ENCODE peak calls at places on chromosomes 13 and 19, in seven cellular contexts. V, E, Z, B, L, Y and U are unnamed samples.

GRCh38 chr13:31923134-31923763 is 108.3 kb upstream of the FRY start:
- DNase-seq in V (no peak), E (no peak), Z (no peak), B (no peak), L (no peak), Y (no peak), U (no peak)

GRCh38 chr19:44809856-44810554 is 1.1 kb downstream of the BCAM start:
- DNase-seq in V (no peak), E (no peak), Z (no peak), B (no peak), L (no peak), Y (no peak), U (no peak)

GRCh38 chr19:22530042-22530441 is 104.1 kb upstream of the ZNF492 start:
- DNase-seq in V (no peak), E (no peak), Z (no peak), B (no peak), L (no peak), Y (no peak), U (no peak)

GRCh38 chr13:43905435-43906031 is 25.8 kb downstream of the LACC1 start:
- DNase-seq in V (no peak), E (no peak), Z (peak), B (no peak), L (no peak), Y (no peak), U (no peak)

GRCh38 chr19:6226444-6227155 is 53.2 kb downstream of the MLLT1 start:
- DNase-seq in V (no peak), E (peak), Z (no peak), B (no peak), L (no peak), Y (no peak), U (no peak)

GRCh38 chr13:60765700-60766411 is 368.8 kb downstream of the TDRD3 start:
- DNase-seq in V (no peak), E (no peak), Z (peak), B (no peak), L (no peak), Y (no peak), U (peak)

GRCh38 chr19:50174100-50174793 is 11.2 kb upstream of the IZUMO2 start:
- DNase-seq in V (no peak), E (no peak), Z (no peak), B (no peak), L (no peak), Y (no peak), U (no peak)

GRCh38 chr13:66207610-66208009 is 1022.5 kb downstream of the PCDH9 start:
- DNase-seq in V (no peak), E (no peak), Z (no peak), B (no peak), L (no peak), Y (no peak), U (no peak)

GRCh38 chr19:49496574-49497008 is 357 bp downstream of the RPS11 start:
- DNase-seq in V (no peak), E (no peak), Z (no peak), B (no peak), L (no peak), Y (no peak), U (no peak)

GRCh38 chr19:38676023-38676877 is 28.8 kb downstream of the ACTN4 start:
- DNase-seq in V (no peak), E (no peak), Z (no peak), B (no peak), L (no peak), Y (no peak), U (no peak)

GRCh38 chr19:3618144-3618810 is 8.3 kb downstream of the CACTIN start:
- DNase-seq in V (no peak), E (no peak), Z (peak), B (peak), L (peak), Y (peak), U (peak)

GRCh38 chr13:35393886-35394285 is 82.6 kb downstream of the MAB21L1 start:
- DNase-seq in V (no peak), E (no peak), Z (no peak), B (no peak), L (no peak), Y (no peak), U (no peak)

GRCh38 chr13:42151781-42152180 is 103.3 kb downstream of the DGKH start:
- DNase-seq in V (no peak), E (no peak), Z (no peak), B (no peak), L (no peak), Y (no peak), U (no peak)

GRCh38 chr13:110716235-110716505 is 2.7 kb downstream of the ING1 start:
- DNase-seq in V (no peak), E (peak), Z (peak), B (peak), L (no peak), Y (no peak), U (peak)

GRCh38 chr19:2808129-2808941 is 11.3 kb upstream of the ZNF554 start:
- DNase-seq in V (no peak), E (no peak), Z (no peak), B (no peak), L (no peak), Y (no peak), U (no peak)